ENCODE peak calls at places on chromosome 1, in eight cellular contexts. One of them, this sample, is unnamed.

GRCh38 chr1:11285883-11286734 is 13.1 kb downstream of the UBIAD1 start:
- DNase-seq in RWPE1: no peak
- DNase-seq in stimulated activated CD8-positive, alpha-beta memory T cell treated with anti-CD3 and anti-CD28 coated beads, Interleukin-7, amount 100 ng/mL, for 1 hour: no peak
- DNase-seq in H7: no peak
- DNase-seq in activated T-cell treated with anti-CD3 and anti-CD28 coated beads for 24 hours: no peak
- DNase-seq in activated CD8-positive, alpha-beta memory T cell treated with anti-CD3 and anti-CD28 coated beads for 1 hour: no peak
- DNase-seq in T-cell: no peak
- DNase-seq in AG08396: no peak
- DNase-seq in this sample: no peak

GRCh38 chr1:20154306-20154831 is 15.2 kb downstream of the PLA2G2F start:
- DNase-seq in RWPE1: no peak
- DNase-seq in stimulated activated CD8-positive, alpha-beta memory T cell treated with anti-CD3 and anti-CD28 coated beads, Interleukin-7, amount 100 ng/mL, for 1 hour: no peak
- DNase-seq in H7: no peak
- DNase-seq in activated T-cell treated with anti-CD3 and anti-CD28 coated beads for 24 hours: no peak
- DNase-seq in activated CD8-positive, alpha-beta memory T cell treated with anti-CD3 and anti-CD28 coated beads for 1 hour: no peak
- DNase-seq in T-cell: no peak
- DNase-seq in AG08396: no peak
- DNase-seq in this sample: no peak

GRCh38 chr1:94011709-94012590 is 102.7 kb upstream of the GCLM start:
- DNase-seq in RWPE1: no peak
- DNase-seq in stimulated activated CD8-positive, alpha-beta memory T cell treated with anti-CD3 and anti-CD28 coated beads, Interleukin-7, amount 100 ng/mL, for 1 hour: no peak
- DNase-seq in H7: peak
- DNase-seq in activated T-cell treated with anti-CD3 and anti-CD28 coated beads for 24 hours: no peak
- DNase-seq in activated CD8-positive, alpha-beta memory T cell treated with anti-CD3 and anti-CD28 coated beads for 1 hour: no peak
- DNase-seq in T-cell: no peak
- DNase-seq in AG08396: no peak
- DNase-seq in this sample: no peak

GRCh38 chr1:3508757-3509415 is 54.4 kb downstream of the ARHGEF16 start:
- DNase-seq in RWPE1: no peak
- DNase-seq in stimulated activated CD8-positive, alpha-beta memory T cell treated with anti-CD3 and anti-CD28 coated beads, Interleukin-7, amount 100 ng/mL, for 1 hour: no peak
- DNase-seq in H7: no peak
- DNase-seq in activated T-cell treated with anti-CD3 and anti-CD28 coated beads for 24 hours: no peak
- DNase-seq in activated CD8-positive, alpha-beta memory T cell treated with anti-CD3 and anti-CD28 coated beads for 1 hour: no peak
- DNase-seq in T-cell: no peak
- DNase-seq in AG08396: no peak
- DNase-seq in this sample: no peak

GRCh38 chr1:151013518-151013917 is 5.3 kb downstream of the PRUNE1 start:
- DNase-seq in RWPE1: no peak
- DNase-seq in stimulated activated CD8-positive, alpha-beta memory T cell treated with anti-CD3 and anti-CD28 coated beads, Interleukin-7, amount 100 ng/mL, for 1 hour: no peak
- DNase-seq in H7: no peak
- DNase-seq in activated T-cell treated with anti-CD3 and anti-CD28 coated beads for 24 hours: no peak
- DNase-seq in activated CD8-positive, alpha-beta memory T cell treated with anti-CD3 and anti-CD28 coated beads for 1 hour: no peak
- DNase-seq in T-cell: no peak
- DNase-seq in AG08396: no peak
- DNase-seq in this sample: no peak

GRCh38 chr1:167722152-167722869 is 529 bp downstream of the MPZL1 start:
- DNase-seq in RWPE1: peak
- DNase-seq in stimulated activated CD8-positive, alpha-beta memory T cell treated with anti-CD3 and anti-CD28 coated beads, Interleukin-7, amount 100 ng/mL, for 1 hour: no peak
- DNase-seq in H7: peak
- DNase-seq in activated T-cell treated with anti-CD3 and anti-CD28 coated beads for 24 hours: no peak
- DNase-seq in activated CD8-positive, alpha-beta memory T cell treated with anti-CD3 and anti-CD28 coated beads for 1 hour: no peak
- DNase-seq in T-cell: no peak
- DNase-seq in AG08396: peak
- DNase-seq in this sample: no peak

GRCh38 chr1:198657550-198658064 is 18.8 kb downstream of the PTPRC start:
- DNase-seq in RWPE1: peak
- DNase-seq in stimulated activated CD8-positive, alpha-beta memory T cell treated with anti-CD3 and anti-CD28 coated beads, Interleukin-7, amount 100 ng/mL, for 1 hour: no peak
- DNase-seq in H7: no peak
- DNase-seq in activated T-cell treated with anti-CD3 and anti-CD28 coated beads for 24 hours: no peak
- DNase-seq in activated CD8-positive, alpha-beta memory T cell treated with anti-CD3 and anti-CD28 coated beads for 1 hour: no peak
- DNase-seq in T-cell: no peak
- DNase-seq in AG08396: peak
- DNase-seq in this sample: peak

GRCh38 chr1:200379431-200379755 is 30.4 kb downstream of the ZNF281 start:
- DNase-seq in RWPE1: peak
- DNase-seq in stimulated activated CD8-positive, alpha-beta memory T cell treated with anti-CD3 and anti-CD28 coated beads, Interleukin-7, amount 100 ng/mL, for 1 hour: no peak
- DNase-seq in H7: no peak
- DNase-seq in activated T-cell treated with anti-CD3 and anti-CD28 coated beads for 24 hours: no peak
- DNase-seq in activated CD8-positive, alpha-beta memory T cell treated with anti-CD3 and anti-CD28 coated beads for 1 hour: no peak
- DNase-seq in T-cell: no peak
- DNase-seq in AG08396: peak
- DNase-seq in this sample: no peak

GRCh38 chr1:44485229-44485932 is 80.3 kb downstream of the RNF220 start:
- DNase-seq in RWPE1: peak
- DNase-seq in stimulated activated CD8-positive, alpha-beta memory T cell treated with anti-CD3 and anti-CD28 coated beads, Interleukin-7, amount 100 ng/mL, for 1 hour: no peak
- DNase-seq in H7: peak
- DNase-seq in activated T-cell treated with anti-CD3 and anti-CD28 coated beads for 24 hours: no peak
- DNase-seq in activated CD8-positive, alpha-beta memory T cell treated with anti-CD3 and anti-CD28 coated beads for 1 hour: no peak
- DNase-seq in T-cell: no peak
- DNase-seq in AG08396: peak
- DNase-seq in this sample: peak

This sample was measured in MV-4-11.